ENCODE peak calls at places on chromosomes 11 and 22, in seven cellular contexts. One of them, this sample, is unnamed.

GRCh38 chr11:200224-201003 is 6.8 kb downstream of the BET1L start:
- DNase-seq in NCI-H69: no peak
- DNase-seq in A172: no peak
- DNase-seq in activated naive CD4-positive, alpha-beta T cell: no peak
- DNase-seq in NCI-H1436: no peak
- DNase-seq in HCT116: no peak
- DNase-seq in astrocyte of the cerebellum: no peak
- DNase-seq in this sample: no peak

GRCh38 chr11:10385696-10386095 is 69.4 kb upstream of the AMPD3 start:
- DNase-seq in NCI-H1436: no peak
- DNase-seq in A172: no peak
- DNase-seq in astrocyte of the cerebellum: no peak
- DNase-seq in NCI-H69: no peak
- DNase-seq in activated naive CD4-positive, alpha-beta T cell: no peak
- DNase-seq in HCT116: no peak
- DNase-seq in this sample: no peak

GRCh38 chr11:119493712-119494111 is 70.7 kb upstream of the THY1 start:
- DNase-seq in astrocyte of the cerebellum: no peak
- DNase-seq in NCI-H69: peak
- DNase-seq in A172: peak
- DNase-seq in NCI-H1436: no peak
- DNase-seq in HCT116: no peak
- DNase-seq in activated naive CD4-positive, alpha-beta T cell: no peak
- DNase-seq in this sample: no peak

GRCh38 chr22:24592846-24593809 is at the start of gene LRRC75B:
- DNase-seq in activated naive CD4-positive, alpha-beta T cell: no peak
- DNase-seq in NCI-H1436: no peak
- DNase-seq in HCT116: peak
- DNase-seq in NCI-H69: peak
- DNase-seq in A172: no peak
- DNase-seq in astrocyte of the cerebellum: peak
- DNase-seq in this sample: peak

GRCh38 chr22:30861688-30862552 is 106.7 kb downstream of the MORC2 start:
- DNase-seq in activated naive CD4-positive, alpha-beta T cell: no peak
- DNase-seq in A172: no peak
- DNase-seq in HCT116: no peak
- DNase-seq in astrocyte of the cerebellum: no peak
- DNase-seq in NCI-H1436: no peak
- DNase-seq in NCI-H69: no peak
- DNase-seq in this sample: no peak

GRCh38 chr11:69874984-69875673 is 55.9 kb upstream of the FGF3 start:
- DNase-seq in NCI-H69: no peak
- DNase-seq in A172: no peak
- DNase-seq in NCI-H1436: no peak
- DNase-seq in astrocyte of the cerebellum: no peak
- DNase-seq in HCT116: no peak
- DNase-seq in activated naive CD4-positive, alpha-beta T cell: no peak
- DNase-seq in this sample: no peak

GRCh38 chr22:22527312-22527711 is 7.2 kb upstream of the ZNF280A start:
- DNase-seq in astrocyte of the cerebellum: no peak
- DNase-seq in A172: peak
- DNase-seq in activated naive CD4-positive, alpha-beta T cell: no peak
- DNase-seq in NCI-H69: no peak
- DNase-seq in HCT116: no peak
- DNase-seq in NCI-H1436: no peak
- DNase-seq in this sample: no peak

GRCh38 chr11:108698844-108699642 is 34.2 kb downstream of the DDX10 start:
- DNase-seq in activated naive CD4-positive, alpha-beta T cell: no peak
- DNase-seq in NCI-H69: peak
- DNase-seq in astrocyte of the cerebellum: no peak
- DNase-seq in HCT116: no peak
- DNase-seq in A172: no peak
- DNase-seq in NCI-H1436: no peak
- DNase-seq in this sample: no peak

GRCh38 chr11:128961645-128962044 is 19.0 kb upstream of the TP53AIP1 start:
- DNase-seq in astrocyte of the cerebellum: no peak
- DNase-seq in activated naive CD4-positive, alpha-beta T cell: no peak
- DNase-seq in HCT116: no peak
- DNase-seq in NCI-H69: no peak
- DNase-seq in NCI-H1436: no peak
- DNase-seq in A172: no peak
- DNase-seq in this sample: no peak

GRCh38 chr11:3090096-3090901 is 33.1 kb upstream of the CARS1 start:
- DNase-seq in HCT116: no peak
- DNase-seq in A172: no peak
- DNase-seq in activated naive CD4-positive, alpha-beta T cell: no peak
- DNase-seq in NCI-H69: no peak
- DNase-seq in astrocyte of the cerebellum: no peak
- DNase-seq in NCI-H1436: no peak
- DNase-seq in this sample: no peak

GRCh38 chr11:86582898-86583297 is 89.5 kb downstream of the ME3 start:
- DNase-seq in A172: no peak
- DNase-seq in astrocyte of the cerebellum: no peak
- DNase-seq in HCT116: no peak
- DNase-seq in NCI-H1436: no peak
- DNase-seq in NCI-H69: no peak
- DNase-seq in activated naive CD4-positive, alpha-beta T cell: no peak
- DNase-seq in this sample: no peak

GRCh38 chr11:113014731-113015455 is 53.7 kb downstream of the NCAM1 start:
- DNase-seq in A172: no peak
- DNase-seq in activated naive CD4-positive, alpha-beta T cell: no peak
- DNase-seq in NCI-H1436: peak
- DNase-seq in NCI-H69: peak
- DNase-seq in astrocyte of the cerebellum: no peak
- DNase-seq in HCT116: no peak
- DNase-seq in this sample: no peak

GRCh38 chr11:84419576-84419975 is 1133.4 kb upstream of the CCDC90B start:
- DNase-seq in NCI-H1436: peak
- DNase-seq in NCI-H69: peak
- DNase-seq in activated naive CD4-positive, alpha-beta T cell: no peak
- DNase-seq in HCT116: no peak
- DNase-seq in A172: no peak
- DNase-seq in astrocyte of the cerebellum: no peak
- DNase-seq in this sample: no peak

GRCh38 chr11:78200553-78200952 is 11.8 kb downstream of the USP35 start:
- DNase-seq in astrocyte of the cerebellum: no peak
- DNase-seq in NCI-H69: no peak
- DNase-seq in activated naive CD4-positive, alpha-beta T cell: no peak
- DNase-seq in NCI-H1436: no peak
- DNase-seq in A172: no peak
- DNase-seq in HCT116: no peak
- DNase-seq in this sample: no peak

GRCh38 chr11:4178813-4179662 is 84.4 kb downstream of the RRM1 start:
- DNase-seq in astrocyte of the cerebellum: no peak
- DNase-seq in A172: no peak
- DNase-seq in NCI-H69: no peak
- DNase-seq in activated naive CD4-positive, alpha-beta T cell: no peak
- DNase-seq in NCI-H1436: no peak
- DNase-seq in HCT116: no peak
- DNase-seq in this sample: no peak

GRCh38 chr11:128508785-128509518 is 78.4 kb downstream of the ETS1 start:
- DNase-seq in NCI-H1436: no peak
- DNase-seq in A172: no peak
- DNase-seq in astrocyte of the cerebellum: no peak
- DNase-seq in HCT116: no peak
- DNase-seq in activated naive CD4-positive, alpha-beta T cell: no peak
- DNase-seq in NCI-H69: peak
- DNase-seq in this sample: no peak

GRCh38 chr11:75352417-75353206 is 1.2 kb upstream of the ARRB1 start:
- DNase-seq in NCI-H69: peak
- DNase-seq in HCT116: no peak
- DNase-seq in A172: no peak
- DNase-seq in activated naive CD4-positive, alpha-beta T cell: no peak
- DNase-seq in astrocyte of the cerebellum: no peak
- DNase-seq in NCI-H1436: no peak
- DNase-seq in this sample: no peak

GRCh38 chr11:73196576-73196975 is 21.5 kb upstream of the P2RY2 start:
- DNase-seq in activated naive CD4-positive, alpha-beta T cell: no peak
- DNase-seq in astrocyte of the cerebellum: no peak
- DNase-seq in NCI-H69: no peak
- DNase-seq in NCI-H1436: no peak
- DNase-seq in HCT116: no peak
- DNase-seq in A172: no peak
- DNase-seq in this sample: no peak

GRCh38 chr11:120254788-120255518 is 15.0 kb downstream of the POU2F3 start:
- DNase-seq in activated naive CD4-positive, alpha-beta T cell: no peak
- DNase-seq in A172: no peak
- DNase-seq in NCI-H1436: no peak
- DNase-seq in NCI-H69: no peak
- DNase-seq in astrocyte of the cerebellum: no peak
- DNase-seq in HCT116: no peak
- DNase-seq in this sample: no peak

GRCh38 chr11:112525270-112525669 is 264.6 kb upstream of the PLET1 start:
- DNase-seq in A172: no peak
- DNase-seq in NCI-H69: peak
- DNase-seq in astrocyte of the cerebellum: peak
- DNase-seq in activated naive CD4-positive, alpha-beta T cell: no peak
- DNase-seq in NCI-H1436: no peak
- DNase-seq in HCT116: no peak
- DNase-seq in this sample: no peak

GRCh38 chr22:45201678-45202332 is 38.1 kb downstream of the NUP50 start:
- DNase-seq in NCI-H1436: no peak
- DNase-seq in NCI-H69: peak
- DNase-seq in astrocyte of the cerebellum: peak
- DNase-seq in activated naive CD4-positive, alpha-beta T cell: no peak
- DNase-seq in HCT116: no peak
- DNase-seq in A172: peak
- DNase-seq in this sample: peak

GRCh38 chr11:30855383-30856006 is 269.3 kb upstream of the MPPED2 start:
- DNase-seq in A172: peak
- DNase-seq in activated naive CD4-positive, alpha-beta T cell: no peak
- DNase-seq in astrocyte of the cerebellum: peak
- DNase-seq in NCI-H1436: no peak
- DNase-seq in NCI-H69: peak
- DNase-seq in HCT116: no peak
- DNase-seq in this sample: no peak

GRCh38 chr22:30270841-30271240 is 4.2 kb upstream of the OSM start:
- DNase-seq in NCI-H1436: no peak
- DNase-seq in NCI-H69: no peak
- DNase-seq in HCT116: no peak
- DNase-seq in A172: no peak
- DNase-seq in activated naive CD4-positive, alpha-beta T cell: no peak
- DNase-seq in astrocyte of the cerebellum: no peak
- DNase-seq in this sample: no peak

GRCh38 chr11:106989056-106989455 is 29.2 kb downstream of the GUCY1A2 start:
- DNase-seq in HCT116: no peak
- DNase-seq in NCI-H69: no peak
- DNase-seq in NCI-H1436: no peak
- DNase-seq in astrocyte of the cerebellum: no peak
- DNase-seq in A172: no peak
- DNase-seq in activated naive CD4-positive, alpha-beta T cell: no peak
- DNase-seq in this sample: no peak

GRCh38 chr11:95487391-95487790 is 256.4 kb upstream of the SESN3 start:
- DNase-seq in NCI-H1436: no peak
- DNase-seq in astrocyte of the cerebellum: no peak
- DNase-seq in NCI-H69: no peak
- DNase-seq in A172: no peak
- DNase-seq in activated naive CD4-positive, alpha-beta T cell: no peak
- DNase-seq in HCT116: no peak
- DNase-seq in this sample: no peak

GRCh38 chr22:27747396-27748256 is 53.9 kb downstream of the MN1 start:
- DNase-seq in activated naive CD4-positive, alpha-beta T cell: no peak
- DNase-seq in A172: peak
- DNase-seq in astrocyte of the cerebellum: no peak
- DNase-seq in NCI-H69: no peak
- DNase-seq in HCT116: no peak
- DNase-seq in NCI-H1436: no peak
- DNase-seq in this sample: no peak

GRCh38 chr11:1470681-1471611 is 15.6 kb downstream of the MOB2 start:
- DNase-seq in HCT116: no peak
- DNase-seq in astrocyte of the cerebellum: no peak
- DNase-seq in NCI-H1436: no peak
- DNase-seq in NCI-H69: no peak
- DNase-seq in A172: no peak
- DNase-seq in activated naive CD4-positive, alpha-beta T cell: no peak
- DNase-seq in this sample: no peak

GRCh38 chr11:134679592-134679991 is 267.6 kb upstream of the B3GAT1 start:
- DNase-seq in A172: no peak
- DNase-seq in activated naive CD4-positive, alpha-beta T cell: no peak
- DNase-seq in HCT116: no peak
- DNase-seq in NCI-H69: no peak
- DNase-seq in NCI-H1436: no peak
- DNase-seq in astrocyte of the cerebellum: no peak
- DNase-seq in this sample: no peak

GRCh38 chr22:35624547-35624946 is 7.4 kb upstream of the MB start:
- DNase-seq in activated naive CD4-positive, alpha-beta T cell: no peak
- DNase-seq in A172: no peak
- DNase-seq in astrocyte of the cerebellum: no peak
- DNase-seq in NCI-H69: no peak
- DNase-seq in HCT116: no peak
- DNase-seq in NCI-H1436: no peak
- DNase-seq in this sample: no peak

GRCh38 chr11:65014146-65014960 is at the start of gene ARL2:
- DNase-seq in activated naive CD4-positive, alpha-beta T cell: no peak
- DNase-seq in astrocyte of the cerebellum: no peak
- DNase-seq in NCI-H69: peak
- DNase-seq in A172: peak
- DNase-seq in HCT116: no peak
- DNase-seq in NCI-H1436: no peak
- DNase-seq in this sample: no peak

GRCh38 chr22:19964701-19965386 is 23.2 kb upstream of the TXNRD2 start:
- DNase-seq in astrocyte of the cerebellum: no peak
- DNase-seq in activated naive CD4-positive, alpha-beta T cell: no peak
- DNase-seq in NCI-H1436: no peak
- DNase-seq in NCI-H69: no peak
- DNase-seq in A172: no peak
- DNase-seq in HCT116: no peak
- DNase-seq in this sample: no peak

GRCh38 chr11:123474994-123475393 is 44.9 kb downstream of the GRAMD1B start:
- DNase-seq in astrocyte of the cerebellum: no peak
- DNase-seq in activated naive CD4-positive, alpha-beta T cell: no peak
- DNase-seq in A172: peak
- DNase-seq in NCI-H1436: no peak
- DNase-seq in HCT116: no peak
- DNase-seq in NCI-H69: peak
- DNase-seq in this sample: no peak

GRCh38 chr11:35166369-35167360 is 27.7 kb downstream of the CD44 start:
- DNase-seq in NCI-H69: no peak
- DNase-seq in HCT116: peak
- DNase-seq in astrocyte of the cerebellum: peak
- DNase-seq in A172: peak
- DNase-seq in activated naive CD4-positive, alpha-beta T cell: no peak
- DNase-seq in NCI-H1436: no peak
- DNase-seq in this sample: no peak

GRCh38 chr11:126140932-126141291 is 70.5 kb downstream of the RPUSD4 start:
- DNase-seq in NCI-H1436: no peak
- DNase-seq in activated naive CD4-positive, alpha-beta T cell: no peak
- DNase-seq in A172: peak
- DNase-seq in HCT116: no peak
- DNase-seq in NCI-H69: peak
- DNase-seq in astrocyte of the cerebellum: peak
- DNase-seq in this sample: no peak

GRCh38 chr11:12784987-12785386 is 110.8 kb downstream of the TEAD1 start:
- DNase-seq in astrocyte of the cerebellum: no peak
- DNase-seq in A172: no peak
- DNase-seq in activated naive CD4-positive, alpha-beta T cell: no peak
- DNase-seq in NCI-H1436: no peak
- DNase-seq in HCT116: no peak
- DNase-seq in NCI-H69: peak
- DNase-seq in this sample: no peak

GRCh38 chr22:30855266-30855665 is 113.3 kb downstream of the MORC2 start:
- DNase-seq in activated naive CD4-positive, alpha-beta T cell: no peak
- DNase-seq in HCT116: no peak
- DNase-seq in NCI-H69: no peak
- DNase-seq in astrocyte of the cerebellum: no peak
- DNase-seq in A172: no peak
- DNase-seq in NCI-H1436: no peak
- DNase-seq in this sample: no peak

GRCh38 chr22:37999640-38000272 is 15.4 kb upstream of the SOX10 start:
- DNase-seq in NCI-H69: peak
- DNase-seq in HCT116: peak
- DNase-seq in NCI-H1436: peak
- DNase-seq in A172: peak
- DNase-seq in astrocyte of the cerebellum: peak
- DNase-seq in activated naive CD4-positive, alpha-beta T cell: no peak
- DNase-seq in this sample: no peak

GRCh38 chr11:101442171-101442570 is 141.6 kb downstream of the TRPC6 start:
- DNase-seq in A172: no peak
- DNase-seq in NCI-H1436: no peak
- DNase-seq in NCI-H69: no peak
- DNase-seq in HCT116: no peak
- DNase-seq in activated naive CD4-positive, alpha-beta T cell: no peak
- DNase-seq in astrocyte of the cerebellum: no peak
- DNase-seq in this sample: no peak

This sample was measured in AG04450.